ENCODE peak calls at places on chromosomes 12 and 14, in ten cellular contexts. O is DND-41; A is upper lobe of right lung; I is neural progenitor cell; W is HCT116; N is MM.1S; T is mesendoderm; Y is OCI-LY7; P is naive thymus-derived CD4-positive, alpha-beta T cell; V is A549. S is an unnamed sample.

GRCh38 chr12:2988494-2988893 is 29.3 kb downstream of the TEAD4 start:
- DNase-seq in O (no peak), A (no peak), I (no peak), W (no peak), N (no peak), T (peak), Y (no peak), P (no peak), V (no peak), S (no peak)

GRCh38 chr14:46048127-46048526 is 603.5 kb downstream of the RPL10L start:
- DNase-seq in O (no peak), A (no peak), I (peak), W (peak), N (no peak), T (peak), Y (peak), P (no peak), V (peak), S (no peak)

GRCh38 chr12:90839340-90839739 is 115.6 kb downstream of the CCER1 start:
- DNase-seq in O (no peak), A (no peak), I (no peak), W (no peak), N (no peak), T (no peak), Y (no peak), P (no peak), V (no peak), S (no peak)

GRCh38 chr12:53867216-53868012 is 71.2 kb upstream of the HOXC13 start:
- DNase-seq in O (no peak), A (no peak), I (peak), W (no peak), N (no peak), T (peak), Y (no peak), P (no peak), V (peak), S (no peak)

GRCh38 chr12:103933237-103933636 is 3.0 kb downstream of the HSP90B1 start:
- DNase-seq in O (no peak), A (no peak), I (peak), W (no peak), N (no peak), T (peak), Y (no peak), P (no peak), V (no peak), S (no peak)

GRCh38 chr14:29558516-29558915 is 369.1 kb downstream of the PRKD1 start:
- DNase-seq in O (no peak), A (no peak), I (no peak), W (no peak), N (no peak), T (no peak), Y (no peak), P (no peak), V (no peak), S (no peak)

GRCh38 chr12:109760031-109760929 is 46.7 kb downstream of the FAM222A start:
- DNase-seq in O (no peak), A (peak), I (no peak), W (no peak), N (no peak), T (no peak), Y (no peak), P (no peak), V (no peak), S (no peak)

GRCh38 chr12:7479784-7480183 is 23.8 kb downstream of the CD163 start:
- DNase-seq in O (no peak), A (no peak), I (no peak), W (no peak), N (no peak), T (no peak), Y (no peak), P (no peak), V (no peak), S (no peak)

GRCh38 chr14:79091381-79091963 is 921.3 kb downstream of the NRXN3 start:
- DNase-seq in O (no peak), A (no peak), I (peak), W (no peak), N (no peak), T (peak), Y (no peak), P (no peak), V (no peak), S (no peak)

GRCh38 chr12:93376436-93377251 is 1.1 kb upstream of the NUDT4 start:
- DNase-seq in O (no peak), A (peak), I (peak), W (no peak), N (no peak), T (peak), Y (no peak), P (no peak), V (peak), S (no peak)

GRCh38 chr12:94326727-94327126 is 132.9 kb downstream of the CEP83 start:
- DNase-seq in O (no peak), A (no peak), I (no peak), W (no peak), N (no peak), T (no peak), Y (no peak), P (no peak), V (no peak), S (no peak)

GRCh38 chr14:105332352-105332874 is 17.9 kb downstream of the PACS2 start:
- DNase-seq in O (no peak), A (no peak), I (no peak), W (no peak), N (no peak), T (no peak), Y (no peak), P (no peak), V (no peak), S (no peak)

GRCh38 chr14:95522556-95522955 is 6.1 kb upstream of the SYNE3 start:
- DNase-seq in O (no peak), A (no peak), I (no peak), W (no peak), N (no peak), T (no peak), Y (no peak), P (no peak), V (no peak), S (no peak)

GRCh38 chr12:56143870-56144269 is 8.5 kb upstream of the MYL6B start:
- DNase-seq in O (no peak), A (no peak), I (no peak), W (no peak), N (no peak), T (no peak), Y (no peak), P (no peak), V (no peak), S (no peak)

GRCh38 chr14:24160499-24160849 is 591 bp upstream of the IRF9 start:
- DNase-seq in O (no peak), A (no peak), I (no peak), W (no peak), N (no peak), T (no peak), Y (no peak), P (no peak), V (no peak), S (no peak)

GRCh38 chr12:10143205-10143604 is 13.2 kb upstream of the CLEC7A start:
- DNase-seq in O (no peak), A (no peak), I (no peak), W (no peak), N (peak), T (no peak), Y (no peak), P (no peak), V (no peak), S (no peak)

GRCh38 chr14:20614038-20614840 is 23.1 kb upstream of the RNASE12 start:
- DNase-seq in O (peak), A (no peak), I (peak), W (no peak), N (no peak), T (no peak), Y (no peak), P (no peak), V (peak), S (peak)

GRCh38 chr14:50342211-50343080 is 30.3 kb downstream of the DMAC2L start:
- DNase-seq in O (peak), A (no peak), I (peak), W (no peak), N (no peak), T (peak), Y (no peak), P (peak), V (peak), S (peak)

GRCh38 chr12:20050166-20050565 is 318.2 kb upstream of the PDE3A start:
- DNase-seq in O (no peak), A (no peak), I (no peak), W (no peak), N (no peak), T (no peak), Y (no peak), P (no peak), V (no peak), S (no peak)

GRCh38 chr12:80580254-80580653 is 127.2 kb upstream of the MYF6 start:
- DNase-seq in O (no peak), A (no peak), I (no peak), W (no peak), N (no peak), T (no peak), Y (no peak), P (no peak), V (no peak), S (no peak)

GRCh38 chr14:72615511-72616121 is 278.3 kb downstream of the DPF3 start:
- DNase-seq in O (no peak), A (no peak), I (no peak), W (no peak), N (no peak), T (peak), Y (no peak), P (peak), V (no peak), S (no peak)

GRCh38 chr14:61048640-61049039 is 67.6 kb downstream of the SLC38A6 start:
- DNase-seq in O (no peak), A (no peak), I (no peak), W (no peak), N (no peak), T (no peak), Y (no peak), P (no peak), V (no peak), S (no peak)

GRCh38 chr12:66188584-66189475 is at the start of gene IRAK3:
- DNase-seq in O (no peak), A (peak), I (peak), W (no peak), N (no peak), T (peak), Y (no peak), P (peak), V (peak), S (peak)

GRCh38 chr14:89429206-89430091 is 12.4 kb upstream of the FOXN3 start:
- DNase-seq in O (peak), A (no peak), I (peak), W (no peak), N (no peak), T (no peak), Y (peak), P (peak), V (no peak), S (no peak)

GRCh38 chr12:18454330-18454729 is 193.0 kb downstream of the PIK3C2G start:
- DNase-seq in O (no peak), A (no peak), I (peak), W (no peak), N (no peak), T (peak), Y (no peak), P (no peak), V (no peak), S (no peak)

GRCh38 chr12:104974626-104975290 is 11.4 kb upstream of the NOPCHAP1 start:
- DNase-seq in O (no peak), A (no peak), I (no peak), W (no peak), N (peak), T (no peak), Y (peak), P (no peak), V (no peak), S (no peak)

GRCh38 chr14:100250732-100251465 is 12.0 kb downstream of the YY1 start:
- DNase-seq in O (no peak), A (no peak), I (no peak), W (no peak), N (no peak), T (peak), Y (no peak), P (no peak), V (no peak), S (no peak)

GRCh38 chr12:121713257-121714155 is 954 bp downstream of the TMEM120B start:
- DNase-seq in O (no peak), A (no peak), I (no peak), W (no peak), N (no peak), T (no peak), Y (no peak), P (no peak), V (no peak), S (no peak)

GRCh38 chr12:52087961-52088820 is 8.7 kb downstream of the SMIM41 start:
- DNase-seq in O (peak), A (peak), I (no peak), W (no peak), N (no peak), T (no peak), Y (peak), P (no peak), V (no peak), S (no peak)

GRCh38 chr14:74834682-74835392 is 41.1 kb downstream of the PROX2 start:
- DNase-seq in O (no peak), A (no peak), I (no peak), W (no peak), N (no peak), T (no peak), Y (no peak), P (no peak), V (no peak), S (no peak)

GRCh38 chr12:267581-268482 is 5.2 kb upstream of the SLC6A13 start:
- DNase-seq in O (no peak), A (no peak), I (peak), W (no peak), N (no peak), T (no peak), Y (no peak), P (no peak), V (no peak), S (no peak)

GRCh38 chr12:116726749-116727148 is 11.1 kb downstream of the SPRING1 start:
- DNase-seq in O (no peak), A (no peak), I (no peak), W (no peak), N (no peak), T (peak), Y (no peak), P (no peak), V (no peak), S (no peak)

GRCh38 chr12:16165506-16165905 is 112.0 kb downstream of the SLC15A5 start:
- DNase-seq in O (no peak), A (no peak), I (peak), W (peak), N (peak), T (peak), Y (peak), P (no peak), V (peak), S (no peak)

GRCh38 chr14:99537399-99537798 is 56.2 kb downstream of the CCNK start:
- DNase-seq in O (no peak), A (no peak), I (peak), W (no peak), N (no peak), T (peak), Y (no peak), P (no peak), V (peak), S (no peak)

GRCh38 chr12:56749364-56749763 is 2.8 kb downstream of the PRIM1 start:
- DNase-seq in O (no peak), A (no peak), I (no peak), W (no peak), N (peak), T (no peak), Y (peak), P (no peak), V (no peak), S (no peak)

GRCh38 chr14:100731846-100732765 is 5.4 kb downstream of the DLK1 start:
- DNase-seq in O (no peak), A (peak), I (no peak), W (no peak), N (no peak), T (no peak), Y (no peak), P (no peak), V (no peak), S (no peak)

GRCh38 chr12:64608901-64609542 is 1.3 kb upstream of the RASSF3 start:
- DNase-seq in O (no peak), A (no peak), I (peak), W (peak), N (peak), T (peak), Y (peak), P (peak), V (peak), S (peak)

DNA sequence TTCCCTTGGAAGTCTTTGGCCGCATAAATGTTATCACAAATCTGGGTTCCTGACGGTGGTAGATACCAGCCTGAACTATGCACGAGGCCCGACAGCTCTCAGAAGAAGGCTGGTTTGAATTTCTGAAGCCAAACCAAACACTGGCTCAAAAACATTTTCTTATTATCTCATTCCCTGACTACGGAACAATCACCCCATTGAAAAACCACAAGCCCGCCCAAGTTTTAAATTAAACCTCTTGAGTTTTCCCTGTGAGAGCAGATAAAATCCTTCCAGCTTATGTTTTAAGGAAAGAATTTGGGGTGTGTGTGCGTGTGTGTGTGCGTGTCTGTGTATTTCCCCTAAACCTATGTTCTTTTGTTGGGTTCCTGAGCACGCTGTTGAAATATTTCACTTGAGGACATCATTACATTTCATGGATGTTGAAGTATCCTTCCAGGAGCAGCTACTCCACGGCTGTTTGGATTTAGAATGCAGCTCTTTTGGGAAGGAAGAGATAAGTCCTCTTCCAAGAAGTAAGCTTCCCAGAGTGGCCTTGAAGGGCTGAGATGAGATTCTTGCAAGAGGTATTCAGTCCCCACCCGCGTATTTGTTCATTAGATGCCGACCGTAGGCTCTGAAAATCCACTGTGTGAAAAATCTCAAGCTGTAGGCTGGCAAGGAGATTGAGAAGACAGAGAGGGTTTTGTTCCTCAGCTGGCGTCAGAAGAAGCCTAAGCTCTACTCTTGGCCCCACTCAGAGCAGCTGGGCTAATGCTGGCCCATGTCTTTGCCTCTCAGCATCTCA is 131.0 kb upstream of the NCOR2 start:
- DNase-seq in O (no peak), A (no peak), I (no peak), W (no peak), N (no peak), T (no peak), Y (no peak), P (no peak), V (no peak), S (no peak)
- H3K27ac ChIP-seq in O (no peak), A (peak), I (no peak), W (no peak), N (no peak), T (no peak), Y (no peak), P (no peak), V (no peak), S (no peak)

DNA sequence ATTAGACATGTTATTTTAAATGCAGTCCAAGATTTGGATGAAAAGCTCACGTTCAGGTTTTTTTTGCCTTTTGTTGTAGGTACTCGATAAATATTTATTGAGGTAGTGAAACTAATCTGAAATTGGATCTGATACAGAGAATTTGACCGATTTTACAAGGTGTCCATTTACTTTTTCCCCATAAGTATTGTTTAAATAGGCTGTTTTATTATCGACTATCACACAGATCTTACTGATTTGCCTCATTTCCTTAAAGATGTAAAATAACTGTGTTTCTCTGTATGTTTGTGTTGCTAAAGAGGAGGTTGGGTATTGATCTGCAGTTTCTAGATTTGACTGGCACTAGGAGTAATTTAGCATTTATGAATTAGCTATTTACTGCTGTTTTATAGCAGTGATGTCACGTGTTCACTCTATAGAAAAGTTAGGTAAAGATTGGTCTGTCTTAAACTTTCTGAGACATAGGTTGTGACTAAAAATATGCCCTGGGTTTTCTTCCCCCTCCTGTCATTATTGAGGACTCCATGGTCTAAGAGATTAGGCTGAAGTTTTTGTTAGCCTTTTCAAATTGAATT is 3.5 kb downstream of the RAP1B start:
- DNase-seq in O (no peak), A (no peak), I (no peak), W (no peak), N (no peak), T (no peak), Y (no peak), P (no peak), V (no peak), S (no peak)
- H3K4me3 ChIP-seq in O (peak), A (peak), I (no peak), W (no peak), N (no peak), T (no peak), Y (peak), P (peak), V (no peak), S (peak)

GRCh38 chr14:68147331-68147730 is 327.8 kb downstream of the RAD51B start:
- DNase-seq in O (no peak), A (no peak), I (no peak), W (no peak), N (no peak), T (no peak), Y (no peak), P (no peak), V (no peak), S (no peak)
- H3K27ac ChIP-seq in O (no peak), A (no peak), I (no peak), W (peak), N (no peak), T (no peak), Y (no peak), P (no peak), V (peak), S (no peak)

GRCh38 chr12:45974171-45974719 is 16.1 kb downstream of the SCAF11 start:
- DNase-seq in O (no peak), A (no peak), I (no peak), W (no peak), N (no peak), T (no peak), Y (no peak), P (no peak), V (no peak), S (no peak)

GRCh38 chr12:45974883-45975282 is 15.5 kb downstream of the SCAF11 start:
- DNase-seq in O (no peak), A (no peak), I (no peak), W (no peak), N (no peak), T (no peak), Y (no peak), P (no peak), V (no peak), S (no peak)

GRCh38 chr12:45969084-45969483 is 21.3 kb downstream of the SCAF11 start:
- DNase-seq in O (no peak), A (no peak), I (no peak), W (no peak), N (no peak), T (no peak), Y (no peak), P (no peak), V (no peak), S (no peak)

GRCh38 chr12:45975506-45975905 is 14.9 kb downstream of the SCAF11 start:
- DNase-seq in O (no peak), A (no peak), I (no peak), W (no peak), N (no peak), T (no peak), Y (no peak), P (no peak), V (no peak), S (no peak)

GRCh38 chr12:45973526-45973925 is 16.8 kb downstream of the SCAF11 start:
- DNase-seq in O (no peak), A (no peak), I (no peak), W (no peak), N (no peak), T (no peak), Y (no peak), P (no peak), V (no peak), S (no peak)
- H3K4me3 ChIP-seq in O (no peak), A (no peak), I (no peak), W (no peak), N (no peak), T (no peak), Y (no peak), P (no peak), V (no peak), S (no peak)

S was measured in CD4-positive, alpha-beta memory T cell.